ENCODE peak calls at places on chromosomes 11 and 22, in seven cellular contexts. N is GM12865; Q is activated CD8-positive, alpha-beta memory T cell treated with anti-CD3 and anti-CD28 coated beads for 48 hours; L is stimulated activated CD8-positive, alpha-beta memory T cell treated with anti-CD3 and anti-CD28 coated beads, Interleukin-12 subunit alpha, Interleukin-12 subunit beta, amount 100 ng/mL, for 1 hour; Z is SHP77 treated with DMSO at 0.1 percent for 48 hours; X is MG63; O is fibroblast of villous mesenchyme. W is an unnamed sample.

GRCh38 chr11:68751331-68751856 is at the start of gene TESMIN:
- DNase-seq in O (peak; percentile 80), N (peak; percentile 88), Z (peak; percentile 55), X (peak; percentile 58), L (peak; percentile 89), Q (peak; percentile 95), W (peak; percentile 97)

GRCh38 chr22:50165438-50166123 is 5.0 kb upstream of the PANX2 start:
- DNase-seq in Q (no peak), L (no peak), Z (no peak), X (no peak), N (no peak), O (no peak), W (no peak)

GRCh38 chr11:8983552-8983951 is 19.3 kb upstream of the TMEM9B start:
- DNase-seq in O (no peak), X (no peak), N (no peak), Z (no peak), Q (no peak), L (no peak), W (no peak)

GRCh38 chr11:30917859-30918478 is 331.8 kb upstream of the MPPED2 start:
- DNase-seq in L (no peak), O (peak; percentile 40), Q (no peak), X (no peak), N (peak; percentile 55), Z (peak; percentile 10), W (no peak)

GRCh38 chr11:120061761-120062560 is 76.0 kb downstream of the TRIM29 start:
- DNase-seq in Q (no peak), L (no peak), O (peak; percentile 3), N (no peak), Z (no peak), X (no peak), W (no peak)

GRCh38 chr22:41833369-41834004 is 582 bp downstream of the SREBF2 start:
- DNase-seq in Z (no peak), N (peak; percentile 61), Q (peak; percentile 30), X (peak; percentile 34), O (peak; percentile 45), L (no peak), W (peak; percentile 26)

GRCh38 chr22:35629406-35630234 is 12.5 kb upstream of the MB start:
- DNase-seq in O (peak; percentile 97), Q (peak; percentile 39), X (peak; percentile 98), N (peak; percentile 89), Z (no peak), L (peak; percentile 24), W (no peak)

GRCh38 chr11:108035690-108036089 is 27.0 kb downstream of the CUL5 start:
- DNase-seq in L (no peak), Q (no peak), X (no peak), Z (no peak), N (no peak), O (no peak), W (no peak)

GRCh38 chr11:74057251-74058151 is 48.6 kb upstream of the UCP3 start:
- DNase-seq in L (no peak), Z (no peak), X (no peak), N (no peak), O (peak; percentile 84), Q (no peak), W (no peak)

GRCh38 chr22:48748113-48748859 is 1079.4 kb downstream of the BRD1 start:
- DNase-seq in L (no peak), N (no peak), Q (no peak), O (no peak), Z (no peak), X (no peak), W (no peak)

GRCh38 chr22:41028841-41029240 is 63.6 kb upstream of the EP300 start:
- DNase-seq in X (peak; percentile 13), Q (no peak), L (no peak), O (peak; percentile 95), Z (no peak), N (peak; percentile 18), W (no peak)

W was measured in memory B cell.